ENCODE peak calls at places on chromosomes 13 and 19, in ten cellular contexts. One of them, this sample, is unnamed.

GRCh38 chr13:88217372-88217771 is 546.2 kb downstream of the SLITRK5 start:
- DNase-seq in cardiac muscle cell: no peak
- DNase-seq in ascending aorta: no peak
- DNase-seq in A549: no peak
- DNase-seq in sigmoid colon: no peak
- DNase-seq in right atrium auricular region: no peak
- DNase-seq in adipocyte: no peak
- DNase-seq in HAP-1: no peak
- DNase-seq in neuronal stem cell: no peak
- DNase-seq in HCT116: no peak
- DNase-seq in this sample: no peak

GRCh38 chr13:48739346-48740037 is 85.8 kb downstream of the CYSLTR2 start:
- DNase-seq in cardiac muscle cell: peak; percentile 87
- DNase-seq in ascending aorta: no peak
- DNase-seq in A549: no peak
- DNase-seq in sigmoid colon: no peak
- DNase-seq in right atrium auricular region: no peak
- DNase-seq in adipocyte: no peak
- DNase-seq in HAP-1: no peak
- DNase-seq in neuronal stem cell: no peak
- DNase-seq in HCT116: no peak
- DNase-seq in this sample: no peak

GRCh38 chr19:21321134-21321533 is 8.1 kb downstream of the ZNF708 start:
- DNase-seq in cardiac muscle cell: no peak
- DNase-seq in ascending aorta: no peak
- DNase-seq in A549: no peak
- DNase-seq in sigmoid colon: no peak
- DNase-seq in right atrium auricular region: no peak
- DNase-seq in adipocyte: no peak
- DNase-seq in HAP-1: no peak
- DNase-seq in neuronal stem cell: no peak
- DNase-seq in HCT116: no peak
- DNase-seq in this sample: no peak

GRCh38 chr13:91722267-91722884 is 324.0 kb downstream of the GPC5 start:
- DNase-seq in cardiac muscle cell: peak; percentile 50
- DNase-seq in ascending aorta: no peak
- DNase-seq in A549: peak; percentile 1
- DNase-seq in sigmoid colon: no peak
- DNase-seq in right atrium auricular region: no peak
- DNase-seq in adipocyte: peak; percentile 34
- DNase-seq in HAP-1: peak; percentile 37
- DNase-seq in neuronal stem cell: no peak
- DNase-seq in HCT116: no peak
- DNase-seq in this sample: no peak

GRCh38 chr19:13463296-13463695 is 43.0 kb downstream of the CACNA1A start:
- DNase-seq in cardiac muscle cell: peak; percentile 40
- DNase-seq in ascending aorta: no peak
- DNase-seq in A549: no peak
- DNase-seq in sigmoid colon: no peak
- DNase-seq in right atrium auricular region: no peak
- DNase-seq in adipocyte: peak; percentile 26
- DNase-seq in HAP-1: no peak
- DNase-seq in neuronal stem cell: peak; percentile 62
- DNase-seq in HCT116: no peak
- DNase-seq in this sample: no peak

GRCh38 chr13:113631341-113632095 is 26.5 kb downstream of the ATP4B start:
- DNase-seq in cardiac muscle cell: no peak
- DNase-seq in ascending aorta: no peak
- DNase-seq in A549: no peak
- DNase-seq in sigmoid colon: peak; percentile 48
- DNase-seq in right atrium auricular region: no peak
- DNase-seq in adipocyte: no peak
- DNase-seq in HAP-1: no peak
- DNase-seq in neuronal stem cell: no peak
- DNase-seq in HCT116: no peak
- DNase-seq in this sample: no peak

GRCh38 chr19:42488783-42489521 is 39.3 kb downstream of the CEACAM1 start:
- DNase-seq in cardiac muscle cell: no peak
- DNase-seq in ascending aorta: no peak
- DNase-seq in A549: peak; percentile 46
- DNase-seq in sigmoid colon: no peak
- DNase-seq in right atrium auricular region: no peak
- DNase-seq in adipocyte: no peak
- DNase-seq in HAP-1: peak; percentile 94
- DNase-seq in neuronal stem cell: no peak
- DNase-seq in HCT116: peak; percentile 18
- DNase-seq in this sample: no peak

GRCh38 chr13:94322925-94323324 is 156.6 kb downstream of the DCT start:
- DNase-seq in cardiac muscle cell: no peak
- DNase-seq in ascending aorta: no peak
- DNase-seq in A549: no peak
- DNase-seq in sigmoid colon: no peak
- DNase-seq in right atrium auricular region: no peak
- DNase-seq in adipocyte: no peak
- DNase-seq in HAP-1: no peak
- DNase-seq in neuronal stem cell: no peak
- DNase-seq in HCT116: no peak
- DNase-seq in this sample: no peak

GRCh38 chr19:43380771-43381386 is 27.4 kb downstream of the CD177 start:
- DNase-seq in cardiac muscle cell: no peak
- DNase-seq in ascending aorta: no peak
- DNase-seq in A549: no peak
- DNase-seq in sigmoid colon: no peak
- DNase-seq in right atrium auricular region: no peak
- DNase-seq in adipocyte: no peak
- DNase-seq in HAP-1: no peak
- DNase-seq in neuronal stem cell: no peak
- DNase-seq in HCT116: no peak
- DNase-seq in this sample: no peak

GRCh38 chr13:39536906-39537305 is 66.1 kb downstream of the LHFPL6 start:
- DNase-seq in cardiac muscle cell: no peak
- DNase-seq in ascending aorta: no peak
- DNase-seq in A549: no peak
- DNase-seq in sigmoid colon: no peak
- DNase-seq in right atrium auricular region: no peak
- DNase-seq in adipocyte: no peak
- DNase-seq in HAP-1: no peak
- DNase-seq in neuronal stem cell: no peak
- DNase-seq in HCT116: no peak
- DNase-seq in this sample: no peak

GRCh38 chr19:13623686-13624405 is 117.6 kb upstream of the CACNA1A start:
- DNase-seq in cardiac muscle cell: no peak
- DNase-seq in ascending aorta: no peak
- DNase-seq in A549: no peak
- DNase-seq in sigmoid colon: no peak
- DNase-seq in right atrium auricular region: no peak
- DNase-seq in adipocyte: no peak
- DNase-seq in HAP-1: no peak
- DNase-seq in neuronal stem cell: no peak
- DNase-seq in HCT116: no peak
- DNase-seq in this sample: no peak

GRCh38 chr19:50722248-50723013 is 733 bp upstream of the CLEC11A start:
- DNase-seq in cardiac muscle cell: no peak
- DNase-seq in ascending aorta: no peak
- DNase-seq in A549: no peak
- DNase-seq in sigmoid colon: peak; percentile 67
- DNase-seq in right atrium auricular region: no peak
- DNase-seq in adipocyte: no peak
- DNase-seq in HAP-1: no peak
- DNase-seq in neuronal stem cell: no peak
- DNase-seq in HCT116: no peak
- DNase-seq in this sample: no peak

GRCh38 chr19:50721441-50722137 is 1.6 kb upstream of the CLEC11A start:
- DNase-seq in cardiac muscle cell: no peak
- DNase-seq in ascending aorta: no peak
- DNase-seq in A549: no peak
- DNase-seq in sigmoid colon: no peak
- DNase-seq in right atrium auricular region: no peak
- DNase-seq in adipocyte: peak; percentile 7
- DNase-seq in HAP-1: no peak
- DNase-seq in neuronal stem cell: no peak
- DNase-seq in HCT116: no peak
- DNase-seq in this sample: no peak

GRCh38 chr19:50724522-50725217 is 1.5 kb downstream of the CLEC11A start:
- DNase-seq in cardiac muscle cell: peak; percentile 100
- DNase-seq in ascending aorta: peak; percentile 96
- DNase-seq in A549: peak; percentile 100
- DNase-seq in sigmoid colon: peak; percentile 100
- DNase-seq in right atrium auricular region: peak; percentile 96
- DNase-seq in adipocyte: peak; percentile 100
- DNase-seq in HAP-1: peak; percentile 96
- DNase-seq in neuronal stem cell: peak; percentile 100
- DNase-seq in HCT116: peak; percentile 99
- DNase-seq in this sample: peak; percentile 99

GRCh38 chr19:50723735-50724521 is 764 bp downstream of the CLEC11A start:
- DNase-seq in cardiac muscle cell: no peak
- DNase-seq in ascending aorta: no peak
- DNase-seq in A549: no peak
- DNase-seq in sigmoid colon: no peak
- DNase-seq in right atrium auricular region: no peak
- DNase-seq in adipocyte: no peak
- DNase-seq in HAP-1: no peak
- DNase-seq in neuronal stem cell: no peak
- DNase-seq in HCT116: no peak
- DNase-seq in this sample: no peak

GRCh38 chr19:50723069-50723468 is at the start of gene CLEC11A:
- DNase-seq in cardiac muscle cell: peak; percentile 91
- DNase-seq in ascending aorta: no peak
- DNase-seq in A549: no peak
- DNase-seq in sigmoid colon: peak; percentile 90
- DNase-seq in right atrium auricular region: peak; percentile 65
- DNase-seq in adipocyte: peak; percentile 71
- DNase-seq in HAP-1: no peak
- DNase-seq in neuronal stem cell: no peak
- DNase-seq in HCT116: no peak
- DNase-seq in this sample: no peak
- H3K4me1 ChIP-seq in cardiac muscle cell: peaks cover 6% of the 10 kb centered on the region
- H3K4me1 ChIP-seq in ascending aorta: peaks cover 19% of the 10 kb centered on the region
- H3K4me1 ChIP-seq in A549: peaks cover 25% of the 10 kb centered on the region
- H3K4me1 ChIP-seq in sigmoid colon: peaks cover 32% of the 10 kb centered on the region
- H3K4me1 ChIP-seq in right atrium auricular region: no peaks in the 10 kb centered on the region
- H3K4me1 ChIP-seq in adipocyte: peaks cover 30% of the 10 kb centered on the region
- H3K4me1 ChIP-seq in HAP-1: peaks cover 10% of the 10 kb centered on the region
- H3K4me1 ChIP-seq in neuronal stem cell: peaks cover 29% of the 10 kb centered on the region
- H3K4me1 ChIP-seq in HCT116: peaks cover 49% of the 10 kb centered on the region
- H3K4me1 ChIP-seq in this sample: peaks cover 52% of the 10 kb centered on the region

GRCh38 chr19:30596813-30597399 is 224.7 kb downstream of the ZNF536 start:
- DNase-seq in cardiac muscle cell: no peak
- DNase-seq in ascending aorta: no peak
- DNase-seq in A549: no peak
- DNase-seq in sigmoid colon: no peak
- DNase-seq in right atrium auricular region: peak; percentile 44
- DNase-seq in adipocyte: no peak
- DNase-seq in HAP-1: peak; percentile 67
- DNase-seq in neuronal stem cell: no peak
- DNase-seq in HCT116: no peak
- DNase-seq in this sample: no peak
- H3K4me1 ChIP-seq in cardiac muscle cell: no peaks in the 10 kb centered on the region
- H3K4me1 ChIP-seq in ascending aorta: no peaks in the 10 kb centered on the region
- H3K4me1 ChIP-seq in A549: no peaks in the 10 kb centered on the region
- H3K4me1 ChIP-seq in sigmoid colon: peaks cover 19% of the 10 kb centered on the region
- H3K4me1 ChIP-seq in right atrium auricular region: no peaks in the 10 kb centered on the region
- H3K4me1 ChIP-seq in adipocyte: no peaks in the 10 kb centered on the region
- H3K4me1 ChIP-seq in HAP-1: peaks cover 17% of the 10 kb centered on the region
- H3K4me1 ChIP-seq in neuronal stem cell: peaks cover 7% of the 10 kb centered on the region
- H3K4me1 ChIP-seq in HCT116: no peaks in the 10 kb centered on the region
- H3K4me1 ChIP-seq in this sample: no peaks in the 10 kb centered on the region

GRCh38 chr19:2237869-2238153 is 1.2 kb downstream of the SF3A2 start:
- DNase-seq in cardiac muscle cell: no peak
- DNase-seq in ascending aorta: no peak
- DNase-seq in A549: no peak
- DNase-seq in sigmoid colon: no peak
- DNase-seq in right atrium auricular region: no peak
- DNase-seq in adipocyte: no peak
- DNase-seq in HAP-1: no peak
- DNase-seq in neuronal stem cell: no peak
- DNase-seq in HCT116: no peak
- DNase-seq in this sample: no peak

GRCh38 chr19:2237051-2237868 is 636 bp downstream of the SF3A2 start:
- DNase-seq in cardiac muscle cell: no peak
- DNase-seq in ascending aorta: no peak
- DNase-seq in A549: no peak
- DNase-seq in sigmoid colon: no peak
- DNase-seq in right atrium auricular region: no peak
- DNase-seq in adipocyte: no peak
- DNase-seq in HAP-1: peak; percentile 16
- DNase-seq in neuronal stem cell: no peak
- DNase-seq in HCT116: no peak
- DNase-seq in this sample: no peak

GRCh38 chr19:2239771-2240770 is 3.4 kb downstream of the SF3A2 start:
- DNase-seq in cardiac muscle cell: peak; percentile 76
- DNase-seq in ascending aorta: no peak
- DNase-seq in A549: no peak
- DNase-seq in sigmoid colon: no peak
- DNase-seq in right atrium auricular region: peak; percentile 72
- DNase-seq in adipocyte: peak; percentile 59
- DNase-seq in HAP-1: peak; percentile 54
- DNase-seq in neuronal stem cell: peak; percentile 56
- DNase-seq in HCT116: no peak
- DNase-seq in this sample: no peak

GRCh38 chr19:2240881-2241760 is 4.5 kb downstream of the SF3A2 start:
- DNase-seq in cardiac muscle cell: no peak
- DNase-seq in ascending aorta: no peak
- DNase-seq in A549: no peak
- DNase-seq in sigmoid colon: no peak
- DNase-seq in right atrium auricular region: no peak
- DNase-seq in adipocyte: no peak
- DNase-seq in HAP-1: no peak
- DNase-seq in neuronal stem cell: no peak
- DNase-seq in HCT116: no peak
- DNase-seq in this sample: no peak

GRCh38 chr19:2239173-2239572 is 2.5 kb downstream of the SF3A2 start:
- DNase-seq in cardiac muscle cell: peak; percentile 29
- DNase-seq in ascending aorta: no peak
- DNase-seq in A549: no peak
- DNase-seq in sigmoid colon: no peak
- DNase-seq in right atrium auricular region: no peak
- DNase-seq in adipocyte: no peak
- DNase-seq in HAP-1: no peak
- DNase-seq in neuronal stem cell: no peak
- DNase-seq in HCT116: no peak
- DNase-seq in this sample: no peak
- H3K4me1 ChIP-seq in cardiac muscle cell: peaks cover 29% of the 10 kb centered on the region
- H3K4me1 ChIP-seq in ascending aorta: peaks cover 55% of the 10 kb centered on the region
- H3K4me1 ChIP-seq in A549: peaks cover 53% of the 10 kb centered on the region
- H3K4me1 ChIP-seq in sigmoid colon: peaks cover 81% of the 10 kb centered on the region
- H3K4me1 ChIP-seq in right atrium auricular region: peaks cover 5% of the 10 kb centered on the region
- H3K4me1 ChIP-seq in adipocyte: peaks cover 54% of the 10 kb centered on the region
- H3K4me1 ChIP-seq in HAP-1: peaks cover 18% of the 10 kb centered on the region
- H3K4me1 ChIP-seq in neuronal stem cell: peaks cover 25% of the 10 kb centered on the region
- H3K4me1 ChIP-seq in HCT116: peaks cover 46% of the 10 kb centered on the region
- H3K4me1 ChIP-seq in this sample: peaks cover 75% of the 10 kb centered on the region

DNA sequence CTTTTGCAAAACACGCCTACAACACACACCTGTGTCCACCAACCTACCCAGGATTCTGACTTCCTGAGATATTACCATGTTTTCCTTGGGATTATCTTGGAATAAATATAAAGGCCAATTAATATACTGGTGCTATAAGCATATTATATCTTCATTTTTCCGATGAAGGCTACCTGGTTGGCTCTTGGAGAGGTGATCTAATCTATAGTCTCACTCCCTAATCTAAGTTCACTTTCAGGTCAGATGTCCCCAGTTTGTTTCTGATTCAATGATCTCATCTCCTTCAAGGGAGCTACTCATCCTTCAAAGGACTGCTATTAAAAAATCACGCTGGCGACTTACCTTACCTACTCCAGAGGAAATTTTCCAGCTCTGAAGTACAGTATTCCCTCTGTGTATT is 517.5 kb downstream of the KLF5 start:
- DNase-seq in cardiac muscle cell: no peak
- DNase-seq in ascending aorta: no peak
- DNase-seq in A549: no peak
- DNase-seq in sigmoid colon: no peak
- DNase-seq in right atrium auricular region: no peak
- DNase-seq in adipocyte: no peak
- DNase-seq in HAP-1: no peak
- DNase-seq in neuronal stem cell: no peak
- DNase-seq in HCT116: no peak
- DNase-seq in this sample: no peak
- H3K4me1 ChIP-seq in cardiac muscle cell: no peaks in the 10 kb centered on the region
- H3K4me1 ChIP-seq in ascending aorta: no peaks in the 10 kb centered on the region
- H3K4me1 ChIP-seq in A549: no peaks in the 10 kb centered on the region
- H3K4me1 ChIP-seq in sigmoid colon: no peaks in the 10 kb centered on the region
- H3K4me1 ChIP-seq in right atrium auricular region: no peaks in the 10 kb centered on the region
- H3K4me1 ChIP-seq in adipocyte: peaks cover 33% of the 10 kb centered on the region
- H3K4me1 ChIP-seq in HAP-1: no peaks in the 10 kb centered on the region
- H3K4me1 ChIP-seq in neuronal stem cell: no peaks in the 10 kb centered on the region
- H3K4me1 ChIP-seq in HCT116: no peaks in the 10 kb centered on the region
- H3K4me1 ChIP-seq in this sample: no peaks in the 10 kb centered on the region

This sample was measured in vagina.